ENCODE peak calls at places on chromosomes 11 and 22, in nine cellular contexts. E is fibroblast of mammary gland, P is GM10248, O is heart right ventricle, D is A549, G is AG09309, U is RWPE2, V is GM13977, F is ascending aorta. J is an unnamed sample.
A peak's percentile ranks its signal among the peaks of the same experiment; 100 is the strongest.

GRCh38 chr11:1746956-1747752 is 3.2 kb downstream of the IFITM10 start:
- DNase-seq in E (no peak), P (no peak), O (no peak), D (no peak), G (no peak), U (peak; percentile 51), V (peak; percentile 36), F (peak; percentile 56), J (no peak)

GRCh38 chr22:36284171-36284571 is 31.2 kb downstream of the APOL1 start:
- DNase-seq in E (no peak), P (no peak), O (no peak), D (no peak), G (no peak), U (peak; percentile 61), V (no peak), F (no peak), J (no peak)

GRCh38 chr22:48035897-48036296 is 1273.4 kb downstream of the TBC1D22A start:
- DNase-seq in E (no peak), P (no peak), O (no peak), D (no peak), G (no peak), U (no peak), V (no peak), F (no peak), J (no peak)

GRCh38 chr22:30224161-30224857 is 22.2 kb downstream of the LIF start:
- DNase-seq in E (no peak), P (peak; percentile 62), O (no peak), D (peak; percentile 94), G (no peak), U (no peak), V (no peak), F (no peak), J (peak; percentile 58)

GRCh38 chr11:46117842-46118241 is 3.4 kb downstream of the PHF21A start:
- DNase-seq in E (no peak), P (no peak), O (no peak), D (no peak), G (no peak), U (no peak), V (no peak), F (no peak), J (peak; percentile 27)

GRCh38 chr11:8531312-8531711 is 62.7 kb downstream of the STK33 start:
- DNase-seq in E (peak; percentile 1), P (no peak), O (peak; percentile 52), D (no peak), G (no peak), U (no peak), V (no peak), F (no peak), J (peak; percentile 3)

GRCh38 chr11:61725632-61726280 is 26.7 kb upstream of the MYRF start:
- DNase-seq in E (peak; percentile 77), P (no peak), O (no peak), D (no peak), G (no peak), U (no peak), V (no peak), F (no peak), J (no peak)

GRCh38 chr11:45280449-45280848 is 5.7 kb downstream of the SYT13 start:
- DNase-seq in E (no peak), P (no peak), O (no peak), D (no peak), G (no peak), U (no peak), V (no peak), F (no peak), J (no peak)

GRCh38 chr11:45654741-45655283 is 10.6 kb downstream of the CHST1 start:
- DNase-seq in E (no peak), P (no peak), O (no peak), D (no peak), G (no peak), U (no peak), V (no peak), F (peak; percentile 49), J (no peak)

GRCh38 chr11:116249561-116249960 is 523.2 kb downstream of the BUD13 start:
- DNase-seq in E (no peak), P (no peak), O (no peak), D (no peak), G (no peak), U (no peak), V (no peak), F (no peak), J (no peak)

GRCh38 chr11:31800398-31801265 is 10.5 kb downstream of the PAX6 start:
- DNase-seq in E (no peak), P (peak; percentile 11), O (no peak), D (no peak), G (no peak), U (no peak), V (no peak), F (no peak), J (no peak)

GRCh38 chr11:113470233-113470632 is 5.0 kb downstream of the DRD2 start:
- DNase-seq in E (no peak), P (no peak), O (no peak), D (no peak), G (no peak), U (no peak), V (no peak), F (no peak), J (no peak)

DNA sequence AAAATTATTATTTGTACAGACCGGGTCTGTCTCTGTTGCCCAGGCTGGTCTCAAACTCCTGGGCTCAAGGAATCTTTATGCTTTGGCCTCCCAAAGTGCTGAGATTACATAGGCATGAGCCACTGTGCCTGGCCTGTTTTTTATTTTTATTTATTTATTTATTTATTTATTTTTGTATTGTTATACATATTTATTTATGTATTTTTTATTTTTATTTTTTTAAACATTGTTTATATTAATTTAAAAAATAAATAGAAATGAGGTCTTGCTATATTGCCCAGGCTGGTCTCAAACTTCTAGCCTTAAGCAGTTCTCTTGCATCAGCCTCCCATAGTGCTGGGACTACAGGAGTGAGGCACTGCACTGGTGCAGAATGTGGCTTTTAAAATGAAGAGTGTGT is 47.0 kb downstream of the SWAP70 start:
- DNase-seq in E (no peak), P (no peak), O (no peak), D (no peak), G (no peak), U (no peak), V (no peak), F (no peak), J (no peak)
- TF ChIP-seq CTCF in E (no peak), P (no peak), O (no peak), D (no peak), G (no peak), U (no peak), V (no peak), F (no peak), J (no peak)

GRCh38 chr22:19494001-19494560 is 14.4 kb downstream of the CDC45 start:
- DNase-seq in E (no peak), P (no peak), O (no peak), D (no peak), G (no peak), U (no peak), V (no peak), F (peak; percentile 45), J (no peak)

GRCh38 chr22:19492504-19493174 is 12.9 kb downstream of the CDC45 start:
- DNase-seq in E (no peak), P (no peak), O (no peak), D (no peak), G (no peak), U (no peak), V (no peak), F (no peak), J (no peak)

GRCh38 chr22:19490628-19491230 is 11.0 kb downstream of the CDC45 start:
- DNase-seq in E (no peak), P (no peak), O (no peak), D (no peak), G (no peak), U (no peak), V (no peak), F (no peak), J (no peak)

GRCh38 chr22:19488285-19488684 is 8.6 kb downstream of the CDC45 start:
- DNase-seq in E (no peak), P (no peak), O (no peak), D (no peak), G (no peak), U (no peak), V (no peak), F (peak; percentile 61), J (no peak)

GRCh38 chr22:19488884-19489843 is 9.4 kb downstream of the CDC45 start:
- DNase-seq in E (peak; percentile 30), P (no peak), O (no peak), D (peak; percentile 14), G (no peak), U (no peak), V (no peak), F (no peak), J (no peak)
- TF ChIP-seq CTCF in E (no peak), P (no peak), O (peak; percentile 29), D (no peak), G (no peak), U (no peak), V (no peak), F (no peak), J (no peak)

DNA sequence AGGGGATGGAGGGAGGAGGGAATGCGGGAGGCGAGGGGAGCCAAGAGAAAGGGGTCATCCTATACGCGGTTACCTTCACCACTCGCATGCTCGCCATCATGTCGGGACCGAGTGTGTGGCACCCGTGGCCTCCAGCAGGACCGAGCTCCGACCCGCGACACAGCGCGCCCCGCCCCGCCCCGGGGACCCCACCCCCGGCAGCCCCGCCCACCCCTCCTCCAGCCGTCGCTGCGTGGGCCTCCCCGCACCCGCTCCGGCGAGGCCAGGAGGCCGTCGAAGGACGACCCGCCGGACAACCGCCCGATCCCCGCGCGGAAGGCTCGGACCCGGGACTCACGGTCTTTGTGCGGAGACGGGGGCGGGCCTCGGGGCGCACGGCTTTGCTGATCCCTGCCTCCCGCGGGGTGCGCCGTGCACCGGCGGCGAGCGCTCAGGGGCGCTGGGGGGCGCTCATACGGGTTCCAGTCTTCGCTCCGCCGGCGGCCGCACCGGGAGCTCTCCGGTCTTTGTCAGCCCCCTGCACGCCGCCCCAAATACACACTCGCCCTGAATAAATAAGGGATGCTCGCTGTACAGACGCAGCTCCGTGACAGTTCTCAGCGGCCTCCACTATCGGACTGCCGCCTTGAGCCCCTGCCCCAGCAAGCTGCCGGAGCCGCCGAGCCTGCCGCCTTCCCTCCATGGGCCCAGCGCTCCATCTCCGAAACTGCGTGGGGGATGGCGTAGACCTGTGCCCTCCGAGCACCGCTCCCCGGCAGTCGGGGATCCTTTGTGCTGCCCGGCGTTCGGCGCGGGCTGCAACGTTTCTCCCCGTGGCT is at the start of gene UBE2L6:
- DNase-seq in E (peak; percentile 18), P (peak; percentile 79), O (peak; percentile 50), D (peak; percentile 76), G (no peak), U (no peak), V (peak; percentile 87), F (peak; percentile 72), J (peak; percentile 33)
- TF ChIP-seq CTCF in E (no peak), P (peak; percentile 91), O (peak; percentile 86), D (no peak), G (no peak), U (no peak), V (peak; percentile 74), F (no peak), J (no peak)

DNA sequence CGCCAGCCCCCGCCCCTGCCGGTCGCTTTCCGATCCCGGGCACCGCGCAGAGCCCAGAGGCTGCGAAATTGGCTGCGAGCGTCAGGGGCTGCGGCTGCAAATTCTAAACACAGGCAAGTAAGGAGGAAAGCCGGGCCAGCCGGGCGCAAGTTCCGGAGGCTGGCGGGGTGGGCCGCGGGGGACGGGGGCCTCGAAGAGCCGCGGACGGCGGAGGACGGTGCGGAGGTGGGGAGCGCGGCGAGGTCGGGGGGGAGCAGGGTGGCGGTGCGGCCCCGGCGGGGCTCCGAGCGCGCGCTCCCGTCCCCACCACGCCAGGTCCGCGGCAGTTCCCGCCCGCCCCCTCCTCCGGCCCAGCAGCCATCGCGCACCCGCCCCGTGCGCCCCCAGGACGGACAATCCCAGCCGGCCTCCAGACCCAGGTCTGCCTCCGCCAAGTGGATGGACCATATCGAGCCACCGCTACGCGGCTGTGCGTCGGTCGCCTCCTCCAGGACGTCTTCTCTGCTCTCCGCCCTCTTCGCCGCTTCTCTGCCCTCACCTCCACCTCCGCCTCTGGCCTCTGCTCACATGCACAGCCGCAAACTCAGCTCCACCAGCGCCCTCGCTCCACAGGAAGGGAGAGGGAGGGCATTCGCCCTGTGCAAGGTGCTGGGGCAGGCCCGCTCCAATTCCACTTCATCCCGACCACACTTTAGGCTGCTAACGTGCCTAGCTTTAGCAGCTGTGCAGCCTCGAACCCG is 7.2 kb downstream of the ELFN2 start:
- DNase-seq in E (no peak), P (no peak), O (no peak), D (no peak), G (no peak), U (no peak), V (peak; percentile 59), F (no peak), J (no peak)
- TF ChIP-seq CTCF in E (no peak), P (no peak), O (no peak), D (no peak), G (no peak), U (peak; percentile 13), V (no peak), F (no peak), J (no peak)

J was measured in foreskin fibroblast.